ENCODE peak calls at places on chromosomes 6 and 20, in five cellular contexts. S is K562, O is HepG2, J is H1, B is GM12878. F is an unnamed sample. For H3K79me2, the result is how much of the 10 kb centered on the place peaks cover.

GRCh38 chr20:51800769-51801219 is 1.5 kb downstream of the SALL4 start:
- DNase-seq in S (no peak), O (no peak), J (no peak), B (no peak), F (peak)

GRCh38 chr20:23232219-23232581 is 118.4 kb upstream of the NXT1 start:
- DNase-seq in S (no peak), O (no peak), J (peak), B (no peak), F (no peak)

GRCh38 chr6:105993769-105994521 is 92.2 kb upstream of the PRDM1 start:
- DNase-seq in S (no peak), O (no peak), J (peak), B (no peak), F (peak)

GRCh38 chr6:152368761-152369624 is 268.2 kb downstream of the SYNE1 start:
- DNase-seq in S (no peak), O (no peak), J (no peak), B (no peak), F (no peak)

GRCh38 chr20:25984933-25985332 is 288.3 kb upstream of the ZNF337 start:
- DNase-seq in S (peak), O (no peak), J (no peak), B (no peak), F (no peak)

GRCh38 chr6:38310061-38310460 is 329.7 kb downstream of the BTBD9 start:
- DNase-seq in S (no peak), O (no peak), J (no peak), B (no peak), F (no peak)

GRCh38 chr6:163948250-163948649 is 533.7 kb downstream of the QKI start:
- DNase-seq in S (no peak), O (no peak), J (no peak), B (no peak), F (no peak)

GRCh38 chr20:36547186-36548005 is 6.1 kb downstream of the MYL9 start:
- DNase-seq in S (no peak), O (no peak), J (no peak), B (no peak), F (no peak)

GRCh38 chr6:168407842-168408241 is 33.1 kb upstream of the SMOC2 start:
- DNase-seq in S (no peak), O (no peak), J (no peak), B (no peak), F (no peak)

GRCh38 chr20:20096421-20096820 is 44.1 kb downstream of the CFAP61 start:
- DNase-seq in S (no peak), O (no peak), J (no peak), B (no peak), F (no peak)

GRCh38 chr20:32083469-32083868 is 26.0 kb upstream of the TM9SF4 start:
- DNase-seq in S (no peak), O (no peak), J (no peak), B (no peak), F (no peak)

GRCh38 chr6:148611213-148611612 is 135.6 kb upstream of the UST start:
- DNase-seq in S (no peak), O (no peak), J (no peak), B (no peak), F (no peak)

GRCh38 chr6:88459224-88459623 is 293.1 kb upstream of the CNR1 start:
- DNase-seq in S (no peak), O (no peak), J (no peak), B (no peak), F (no peak)

GRCh38 chr20:60147004-60147403 is 188.8 kb downstream of the CDH26 start:
- DNase-seq in S (no peak), O (no peak), J (no peak), B (no peak), F (no peak)

GRCh38 chr6:84033523-84034451 is at the start of gene MRAP2:
- DNase-seq in S (peak), O (no peak), J (peak), B (no peak), F (peak)
- TF ChIP-seq CREB1 in S (no peak), O (no peak), J (no peak), B (no peak), F (no peak)

GRCh38 chr6:7903673-7904072 is 6.9 kb downstream of the TXNDC5 start:
- DNase-seq in S (no peak), O (no peak), J (no peak), B (no peak), F (no peak)
- H3K79me2 ChIP-seq in S (under half), O (half or more), J (under half), B (under half), F (half or more)

GRCh38 chr20:17617212-17617867 is 47.5 kb downstream of the DSTN start:
- DNase-seq in S (peak), O (peak), J (peak), B (no peak), F (peak)
- TF ChIP-seq CREB1 in S (no peak), O (no peak), J (no peak), B (no peak), F (no peak)

GRCh38 chr6:118305081-118305480 is 243.0 kb upstream of the PLN start:
- DNase-seq in S (no peak), O (no peak), J (no peak), B (no peak), F (no peak)
- H3K79me2 ChIP-seq in S (under half), O (under half), J (under half), B (under half), F (under half)

GRCh38 chr6:136660727-136661126 is 110.5 kb upstream of the MAP7 start:
- DNase-seq in S (no peak), O (no peak), J (no peak), B (no peak), F (no peak)

GRCh38 chr6:136662347-136663237 is 112.4 kb upstream of the MAP7 start:
- DNase-seq in S (no peak), O (no peak), J (no peak), B (no peak), F (no peak)

GRCh38 chr6:136668571-136668970 is 118.3 kb upstream of the MAP7 start:
- DNase-seq in S (no peak), O (no peak), J (no peak), B (no peak), F (no peak)

GRCh38 chr6:136669299-136669699 is 119.1 kb upstream of the MAP7 start:
- DNase-seq in S (no peak), O (peak), J (no peak), B (no peak), F (no peak)

GRCh38 chr6:136666041-136666440 is 115.8 kb upstream of the MAP7 start:
- DNase-seq in S (no peak), O (no peak), J (no peak), B (no peak), F (no peak)
- TF ChIP-seq CREB1 in S (no peak), O (no peak), J (no peak), B (no peak), F (no peak)

DNA sequence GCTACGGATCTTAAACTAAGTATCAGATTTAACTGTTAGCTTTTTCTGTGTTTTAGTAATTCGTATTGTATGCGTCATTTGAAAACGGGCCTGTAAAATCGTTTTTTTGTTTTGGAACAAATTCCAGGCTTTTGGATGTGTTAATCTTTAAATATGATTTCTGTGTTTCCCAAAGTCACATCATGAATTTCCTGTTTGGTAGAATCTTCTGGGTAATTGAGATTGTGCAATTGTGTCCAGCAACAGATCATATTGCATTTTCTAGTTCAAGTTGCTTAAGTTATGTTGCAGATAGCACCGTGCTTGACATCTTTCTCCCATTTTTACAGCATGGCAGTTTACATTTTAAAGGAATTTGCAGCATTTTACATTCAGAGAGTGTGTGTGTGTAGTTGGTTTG is 1.9 kb downstream of the MAPK14 start:
- DNase-seq in S (no peak), O (peak), J (no peak), B (no peak), F (no peak)
- H3K79me2 ChIP-seq in S (half or more), O (half or more), J (half or more), B (half or more), F (half or more)

GRCh38 chr6:53703047-53703446 is 37.5 kb upstream of the KLHL31 start:
- DNase-seq in S (no peak), O (no peak), J (no peak), B (no peak), F (no peak)
- TF ChIP-seq CREB1 in S (no peak), O (no peak), J (no peak), B (no peak), F (no peak)

F was measured in GM23338.